ENCODE peak calls at places on chromosomes 13 and 19, in eight cellular contexts. D is activated effector memory CD4-positive, alpha-beta T cell treated with anti-CD3 and anti-CD28 coated beads, Interleukin-2, amount 50 U/mL, for 16 hours; H is stimulated activated CD8-positive, alpha-beta memory T cell treated with anti-CD3 and anti-CD28 coated beads, Interleukin-15, amount 100 ng/mL, for 24 hours; B is GM19239; M is activated naive CD8-positive, alpha-beta T cell treated with anti-CD3 and anti-CD28 coated beads for 36 hours; G is tibial artery; X is right lobe of liver; W is naive thymus-derived CD4-positive, alpha-beta T cell. Y is an unnamed sample.

GRCh38 chr13:81929988-81930387 is 1589.1 kb upstream of the SPRY2 start:
- DNase-seq in D (no peak), H (no peak), B (no peak), M (no peak), G (no peak), X (no peak), W (no peak), Y (no peak)

GRCh38 chr19:12034610-12035009 is 869 bp downstream of the ZNF433 start:
- DNase-seq in D (no peak), H (no peak), B (no peak), M (no peak), G (no peak), X (no peak), W (no peak), Y (no peak)

GRCh38 chr13:94020426-94020825 is 459.1 kb downstream of the DCT start:
- DNase-seq in D (no peak), H (no peak), B (no peak), M (no peak), G (no peak), X (no peak), W (no peak), Y (no peak)

GRCh38 chr13:68056816-68057710 is 826.9 kb upstream of the PCDH9 start:
- DNase-seq in D (no peak), H (no peak), B (no peak), M (no peak), G (no peak), X (peak; percentile 76), W (no peak), Y (no peak)

GRCh38 chr13:31115616-31116015 is 46.1 kb downstream of the HSPH1 start:
- DNase-seq in D (no peak), H (no peak), B (no peak), M (no peak), G (no peak), X (no peak), W (no peak), Y (no peak)

GRCh38 chr19:48341006-48341405 is 15.7 kb downstream of the EMP3 start:
- DNase-seq in D (no peak), H (no peak), B (no peak), M (no peak), G (no peak), X (no peak), W (no peak), Y (no peak)

GRCh38 chr13:104086759-104087158 is 1020.5 kb upstream of the SLC10A2 start:
- DNase-seq in D (no peak), H (no peak), B (no peak), M (no peak), G (no peak), X (no peak), W (no peak), Y (no peak)

GRCh38 chr19:48746738-48747575 is at the start of gene IZUMO1:
- DNase-seq in D (peak; percentile 79), H (no peak), B (peak; percentile 70), M (peak; percentile 50), G (peak; percentile 77), X (no peak), W (peak; percentile 65), Y (peak; percentile 70)

GRCh38 chr19:33368074-33368864 is 5.2 kb upstream of the CEBPG start:
- DNase-seq in D (no peak), H (no peak), B (no peak), M (no peak), G (no peak), X (no peak), W (no peak), Y (no peak)

GRCh38 chr13:105220886-105221285 is 1314.6 kb downstream of the EFNB2 start:
- DNase-seq in D (no peak), H (no peak), B (no peak), M (no peak), G (no peak), X (no peak), W (no peak), Y (no peak)

GRCh38 chr13:30734434-30734833 is 909 bp upstream of the ALOX5AP start:
- DNase-seq in D (peak; percentile 21), H (no peak), B (no peak), M (no peak), G (no peak), X (no peak), W (no peak), Y (no peak)

GRCh38 chr13:43787998-43788397 is 1.2 kb upstream of the ENOX1 start:
- DNase-seq in D (no peak), H (no peak), B (no peak), M (no peak), G (no peak), X (no peak), W (no peak), Y (no peak)

GRCh38 chr19:47658431-47659383 is 49.8 kb downstream of the BICRA start:
- DNase-seq in D (no peak), H (no peak), B (no peak), M (no peak), G (no peak), X (no peak), W (no peak), Y (no peak)

GRCh38 chr19:46283771-46284170 is 13.1 kb upstream of the HIF3A start:
- DNase-seq in D (no peak), H (no peak), B (no peak), M (no peak), G (no peak), X (no peak), W (no peak), Y (no peak)

GRCh38 chr19:54026656-54027055 is 35.2 kb downstream of the CACNG6 start:
- DNase-seq in D (no peak), H (no peak), B (no peak), M (no peak), G (no peak), X (no peak), W (no peak), Y (no peak)

GRCh38 chr19:14459703-14460102 is 15.5 kb downstream of the PTGER1 start:
- DNase-seq in D (no peak), H (no peak), B (no peak), M (no peak), G (no peak), X (no peak), W (no peak), Y (no peak)

GRCh38 chr19:11699931-11700794 is 38.6 kb downstream of the ZNF823 start:
- DNase-seq in D (no peak), H (no peak), B (no peak), M (no peak), G (no peak), X (no peak), W (peak; percentile 19), Y (no peak)

GRCh38 chr13:102018716-102019115 is 383.1 kb downstream of the FGF14 start:
- DNase-seq in D (no peak), H (no peak), B (no peak), M (no peak), G (no peak), X (no peak), W (no peak), Y (no peak)

GRCh38 chr13:111661776-111662175 is 341.3 kb downstream of the TEX29 start:
- DNase-seq in D (peak; percentile 47), H (no peak), B (no peak), M (no peak), G (no peak), X (peak; percentile 38), W (no peak), Y (no peak)

GRCh38 chr19:50467566-50467965 is 8.7 kb upstream of the EMC10 start:
- DNase-seq in D (no peak), H (no peak), B (no peak), M (no peak), G (no peak), X (no peak), W (no peak), Y (no peak)

GRCh38 chr13:106756446-106756845 is 188.5 kb upstream of the ARGLU1 start:
- DNase-seq in D (no peak), H (no peak), B (no peak), M (no peak), G (no peak), X (no peak), W (no peak), Y (no peak)

GRCh38 chr19:45324349-45324907 is 1.8 kb upstream of the CKM start:
- DNase-seq in D (no peak), H (no peak), B (no peak), M (no peak), G (no peak), X (no peak), W (no peak), Y (no peak)

GRCh38 chr13:50910483-50910805 is 853 bp downstream of the RNASEH2B start:
- DNase-seq in D (no peak), H (no peak), B (no peak), M (no peak), G (peak; percentile 77), X (peak; percentile 54), W (no peak), Y (no peak)

GRCh38 chr19:9842834-9843625 is 7.9 kb downstream of the PIN1 start:
- DNase-seq in D (no peak), H (no peak), B (no peak), M (no peak), G (no peak), X (no peak), W (no peak), Y (no peak)

GRCh38 chr13:104301216-104301975 is 1235.2 kb upstream of the SLC10A2 start:
- DNase-seq in D (no peak), H (no peak), B (no peak), M (no peak), G (no peak), X (no peak), W (no peak), Y (no peak)

GRCh38 chr19:51663650-51664049 is 17.0 kb upstream of the SIGLEC14 start:
- DNase-seq in D (no peak), H (no peak), B (no peak), M (no peak), G (no peak), X (no peak), W (no peak), Y (no peak)

GRCh38 chr13:112204376-112204775 is 137.4 kb downstream of the SOX1 start:
- DNase-seq in D (no peak), H (no peak), B (no peak), M (no peak), G (no peak), X (no peak), W (no peak), Y (no peak)

GRCh38 chr19:18995804-18996241 is 37.5 kb downstream of the SUGP2 start:
- DNase-seq in D (no peak), H (no peak), B (peak; percentile 34), M (peak; percentile 21), G (no peak), X (no peak), W (no peak), Y (peak; percentile 52)

GRCh38 chr19:52277471-52277870 is 8.1 kb downstream of the ZNF766 start:
- DNase-seq in D (no peak), H (no peak), B (no peak), M (no peak), G (no peak), X (no peak), W (no peak), Y (no peak)

GRCh38 chr13:76516013-76516412 is 370.2 kb downstream of the KCTD12 start:
- DNase-seq in D (no peak), H (no peak), B (no peak), M (no peak), G (no peak), X (no peak), W (no peak), Y (no peak)

GRCh38 chr19:51421229-51422052 is 4.0 kb upstream of the SIGLEC10 start:
- DNase-seq in D (no peak), H (no peak), B (no peak), M (no peak), G (no peak), X (no peak), W (no peak), Y (no peak)

GRCh38 chr13:33782631-33783030 is 35.3 kb upstream of the RFC3 start:
- DNase-seq in D (no peak), H (no peak), B (no peak), M (no peak), G (no peak), X (no peak), W (no peak), Y (no peak)

GRCh38 chr19:12884926-12885748 is 1.9 kb downstream of the KLF1 start:
- DNase-seq in D (peak; percentile 95), H (peak; percentile 69), B (no peak), M (peak; percentile 96), G (peak; percentile 74), X (peak; percentile 73), W (peak; percentile 88), Y (peak; percentile 80)

GRCh38 chr19:6774821-6775707 is 2.6 kb downstream of the VAV1 start:
- DNase-seq in D (no peak), H (no peak), B (no peak), M (no peak), G (no peak), X (no peak), W (no peak), Y (no peak)

Y was measured in GM12892.